ENCODE peak calls at places on chromosome 5, in five cellular contexts. One of them, this sample, is unnamed.

GRCh38 chr5:92678576-92679105 is 902.4 kb downstream of the NR2F1-AS1 start:
- DNase-seq in iris pigment epithelial cell: no peak
- DNase-seq in smooth muscle cell of the brain vasculature: no peak
- DNase-seq in Calu3: peak
- DNase-seq in OCI-LY7: no peak
- DNase-seq in this sample: no peak

GRCh38 chr5:146560205-146560812 is 44.3 kb upstream of the GPR151 start:
- DNase-seq in Calu3: no peak
- DNase-seq in OCI-LY7: no peak
- DNase-seq in smooth muscle cell of the brain vasculature: no peak
- DNase-seq in iris pigment epithelial cell: no peak
- DNase-seq in this sample: no peak

GRCh38 chr5:50800410-50800809 is 134.0 kb downstream of the PARP8 start:
- DNase-seq in smooth muscle cell of the brain vasculature: no peak
- DNase-seq in OCI-LY7: no peak
- DNase-seq in iris pigment epithelial cell: no peak
- DNase-seq in Calu3: no peak
- DNase-seq in this sample: no peak

GRCh38 chr5:156258934-156259333 is 68.0 kb upstream of the SGCD start:
- DNase-seq in Calu3: no peak
- DNase-seq in OCI-LY7: no peak
- DNase-seq in iris pigment epithelial cell: no peak
- DNase-seq in smooth muscle cell of the brain vasculature: no peak
- DNase-seq in this sample: no peak

GRCh38 chr5:73513996-73514395 is 15.8 kb downstream of the BTF3 start:
- DNase-seq in iris pigment epithelial cell: no peak
- DNase-seq in OCI-LY7: no peak
- DNase-seq in Calu3: peak
- DNase-seq in smooth muscle cell of the brain vasculature: no peak
- DNase-seq in this sample: no peak

GRCh38 chr5:96427823-96428222 is 5.2 kb downstream of the PCSK1 start:
- DNase-seq in iris pigment epithelial cell: peak
- DNase-seq in OCI-LY7: no peak
- DNase-seq in smooth muscle cell of the brain vasculature: no peak
- DNase-seq in Calu3: no peak
- DNase-seq in this sample: no peak

GRCh38 chr5:10452768-10453331 is 11.2 kb downstream of the ROPN1L start:
- DNase-seq in smooth muscle cell of the brain vasculature: peak
- DNase-seq in Calu3: peak
- DNase-seq in iris pigment epithelial cell: peak
- DNase-seq in OCI-LY7: peak
- DNase-seq in this sample: peak

GRCh38 chr5:142151436-142152382 is 43.1 kb downstream of the NDFIP1 start:
- DNase-seq in OCI-LY7: peak
- DNase-seq in smooth muscle cell of the brain vasculature: peak
- DNase-seq in iris pigment epithelial cell: peak
- DNase-seq in Calu3: peak
- DNase-seq in this sample: peak

GRCh38 chr5:115494570-115495289 is 49.8 kb downstream of the FEM1C start:
- DNase-seq in Calu3: no peak
- DNase-seq in iris pigment epithelial cell: no peak
- DNase-seq in smooth muscle cell of the brain vasculature: no peak
- DNase-seq in OCI-LY7: no peak
- DNase-seq in this sample: no peak

GRCh38 chr5:96629774-96630173 is 32.4 kb upstream of the CAST start:
- DNase-seq in Calu3: peak
- DNase-seq in smooth muscle cell of the brain vasculature: peak
- DNase-seq in iris pigment epithelial cell: peak
- DNase-seq in OCI-LY7: no peak
- DNase-seq in this sample: no peak

GRCh38 chr5:36630201-36630968 is 24.0 kb downstream of the SLC1A3 start:
- DNase-seq in smooth muscle cell of the brain vasculature: no peak
- DNase-seq in iris pigment epithelial cell: no peak
- DNase-seq in Calu3: no peak
- DNase-seq in OCI-LY7: no peak
- DNase-seq in this sample: no peak

GRCh38 chr5:43482490-43483064 is 1.1 kb downstream of the TMEM267 start:
- DNase-seq in OCI-LY7: peak
- DNase-seq in smooth muscle cell of the brain vasculature: no peak
- DNase-seq in Calu3: no peak
- DNase-seq in iris pigment epithelial cell: peak
- DNase-seq in this sample: no peak

GRCh38 chr5:39523821-39524220 is 99.0 kb upstream of the DAB2 start:
- DNase-seq in smooth muscle cell of the brain vasculature: no peak
- DNase-seq in Calu3: no peak
- DNase-seq in OCI-LY7: no peak
- DNase-seq in iris pigment epithelial cell: peak
- DNase-seq in this sample: no peak

GRCh38 chr5:76145945-76146344 is 62.8 kb downstream of the SV2C start:
- DNase-seq in Calu3: peak
- DNase-seq in OCI-LY7: peak
- DNase-seq in iris pigment epithelial cell: peak
- DNase-seq in smooth muscle cell of the brain vasculature: no peak
- DNase-seq in this sample: peak

GRCh38 chr5:154779105-154779504 is 23.9 kb downstream of the LARP1 start:
- DNase-seq in smooth muscle cell of the brain vasculature: no peak
- DNase-seq in OCI-LY7: no peak
- DNase-seq in Calu3: peak
- DNase-seq in iris pigment epithelial cell: peak
- DNase-seq in this sample: peak

This sample was measured in MV-4-11.